ENCODE peak calls at places on chromosomes 7 and 10, in five cellular contexts. One of them, this sample, is unnamed.

GRCh38 chr7:22442187-22442886 is 57.7 kb downstream of the STEAP1B start:
- DNase-seq in neural crest cell: no peak
- DNase-seq in epithelial cell of esophagus: no peak
- DNase-seq in HFF-Myc: no peak
- DNase-seq in cardiac muscle cell: no peak
- DNase-seq in this sample: no peak

GRCh38 chr10:82497451-82497850 is 622.5 kb downstream of the NRG3 start:
- DNase-seq in epithelial cell of esophagus: no peak
- DNase-seq in neural crest cell: no peak
- DNase-seq in HFF-Myc: no peak
- DNase-seq in cardiac muscle cell: no peak
- DNase-seq in this sample: peak

GRCh38 chr10:29533696-29534285 is 101.0 kb downstream of the SVIL start:
- DNase-seq in epithelial cell of esophagus: peak
- DNase-seq in neural crest cell: no peak
- DNase-seq in HFF-Myc: no peak
- DNase-seq in cardiac muscle cell: no peak
- DNase-seq in this sample: peak

GRCh38 chr10:35336921-35337741 is 822 bp downstream of the CCNY start:
- DNase-seq in neural crest cell: peak
- DNase-seq in cardiac muscle cell: peak
- DNase-seq in HFF-Myc: no peak
- DNase-seq in epithelial cell of esophagus: peak
- DNase-seq in this sample: peak

GRCh38 chr10:3787001-3787400 is 2.0 kb upstream of the KLF6 start:
- DNase-seq in HFF-Myc: no peak
- DNase-seq in cardiac muscle cell: no peak
- DNase-seq in epithelial cell of esophagus: peak
- DNase-seq in neural crest cell: no peak
- DNase-seq in this sample: no peak

GRCh38 chr7:30390872-30391646 is 87.5 kb downstream of the NOD1 start:
- DNase-seq in cardiac muscle cell: no peak
- DNase-seq in HFF-Myc: no peak
- DNase-seq in neural crest cell: no peak
- DNase-seq in epithelial cell of esophagus: peak
- DNase-seq in this sample: no peak

GRCh38 chr10:100148353-100149211 is 37.2 kb downstream of the ERLIN1 start:
- DNase-seq in HFF-Myc: peak
- DNase-seq in neural crest cell: no peak
- DNase-seq in cardiac muscle cell: no peak
- DNase-seq in epithelial cell of esophagus: peak
- DNase-seq in this sample: peak

GRCh38 chr7:138021889-138022288 is 20.0 kb upstream of the CREB3L2 start:
- DNase-seq in cardiac muscle cell: no peak
- DNase-seq in epithelial cell of esophagus: no peak
- DNase-seq in neural crest cell: no peak
- DNase-seq in HFF-Myc: no peak
- DNase-seq in this sample: no peak

GRCh38 chr7:130242198-130243014 is 24.3 kb upstream of the CPA2 start:
- DNase-seq in neural crest cell: peak
- DNase-seq in HFF-Myc: peak
- DNase-seq in epithelial cell of esophagus: peak
- DNase-seq in cardiac muscle cell: peak
- DNase-seq in this sample: peak

GRCh38 chr10:8721641-8722040 is 667.2 kb downstream of the GATA3 start:
- DNase-seq in cardiac muscle cell: no peak
- DNase-seq in epithelial cell of esophagus: peak
- DNase-seq in neural crest cell: no peak
- DNase-seq in HFF-Myc: no peak
- DNase-seq in this sample: no peak

GRCh38 chr7:156594283-156595080 is 46.1 kb upstream of the RNF32 start:
- DNase-seq in cardiac muscle cell: no peak
- DNase-seq in HFF-Myc: no peak
- DNase-seq in epithelial cell of esophagus: no peak
- DNase-seq in neural crest cell: no peak
- DNase-seq in this sample: no peak

GRCh38 chr7:87628780-87629569 is 777 bp downstream of the RUNDC3B start:
- DNase-seq in cardiac muscle cell: peak
- DNase-seq in epithelial cell of esophagus: peak
- DNase-seq in neural crest cell: peak
- DNase-seq in HFF-Myc: no peak
- DNase-seq in this sample: peak

GRCh38 chr7:135193615-135194081 is 17.7 kb downstream of the WDR91 start:
- DNase-seq in cardiac muscle cell: no peak
- DNase-seq in neural crest cell: no peak
- DNase-seq in epithelial cell of esophagus: peak
- DNase-seq in HFF-Myc: peak
- DNase-seq in this sample: peak

GRCh38 chr7:41573881-41574280 is 129.0 kb downstream of the INHBA start:
- DNase-seq in neural crest cell: no peak
- DNase-seq in HFF-Myc: no peak
- DNase-seq in epithelial cell of esophagus: no peak
- DNase-seq in cardiac muscle cell: no peak
- DNase-seq in this sample: no peak
- TF ChIP-seq CTCF in neural crest cell: no peak
- TF ChIP-seq CTCF in HFF-Myc: no peak
- TF ChIP-seq CTCF in epithelial cell of esophagus: no peak
- TF ChIP-seq CTCF in cardiac muscle cell: no peak
- TF ChIP-seq CTCF in this sample: no peak

GRCh38 chr10:20768849-20769248 is 128.3 kb downstream of the NEBL start:
- DNase-seq in HFF-Myc: no peak
- DNase-seq in cardiac muscle cell: peak
- DNase-seq in epithelial cell of esophagus: peak
- DNase-seq in neural crest cell: no peak
- DNase-seq in this sample: no peak
- TF ChIP-seq CTCF in HFF-Myc: no peak
- TF ChIP-seq CTCF in cardiac muscle cell: peak
- TF ChIP-seq CTCF in epithelial cell of esophagus: no peak
- TF ChIP-seq CTCF in neural crest cell: peak
- TF ChIP-seq CTCF in this sample: peak

DNA sequence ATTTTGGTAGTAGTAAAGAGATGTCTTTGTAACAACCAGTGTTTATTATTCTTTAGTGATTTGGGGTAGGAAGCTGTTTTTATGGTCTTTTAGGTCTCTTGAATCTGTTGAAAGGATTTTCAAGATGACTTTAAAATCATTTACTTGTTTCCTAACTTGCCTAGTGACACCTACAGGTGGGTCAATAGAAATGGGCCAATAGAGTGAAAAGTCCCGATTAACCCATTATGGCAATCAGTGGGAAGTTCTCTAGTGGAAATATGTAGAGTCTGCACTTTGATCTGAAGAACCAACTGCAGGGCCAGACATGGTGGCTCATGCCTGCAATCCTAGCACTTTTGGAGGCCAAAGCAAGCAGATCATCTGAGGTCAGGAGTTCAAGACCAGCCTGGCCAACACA is 374.7 kb upstream of the BMPER start:
- DNase-seq in epithelial cell of esophagus: no peak
- DNase-seq in neural crest cell: no peak
- DNase-seq in cardiac muscle cell: no peak
- DNase-seq in HFF-Myc: no peak
- DNase-seq in this sample: no peak
- TF ChIP-seq CTCF in epithelial cell of esophagus: no peak
- TF ChIP-seq CTCF in neural crest cell: no peak
- TF ChIP-seq CTCF in cardiac muscle cell: no peak
- TF ChIP-seq CTCF in HFF-Myc: no peak
- TF ChIP-seq CTCF in this sample: peak

GRCh38 chr10:132467464-132468149 is 70.0 kb upstream of the INPP5A start:
- DNase-seq in neural crest cell: no peak
- DNase-seq in cardiac muscle cell: no peak
- DNase-seq in epithelial cell of esophagus: no peak
- DNase-seq in HFF-Myc: no peak
- DNase-seq in this sample: no peak

GRCh38 chr10:132466520-132467463 is 69.8 kb downstream of the PWWP2B start:
- DNase-seq in neural crest cell: no peak
- DNase-seq in HFF-Myc: no peak
- DNase-seq in epithelial cell of esophagus: no peak
- DNase-seq in cardiac muscle cell: no peak
- DNase-seq in this sample: no peak

GRCh38 chr10:132465193-132465888 is 68.3 kb downstream of the PWWP2B start:
- DNase-seq in HFF-Myc: no peak
- DNase-seq in cardiac muscle cell: no peak
- DNase-seq in neural crest cell: no peak
- DNase-seq in epithelial cell of esophagus: no peak
- DNase-seq in this sample: no peak

GRCh38 chr10:132464256-132465192 is 67.5 kb downstream of the PWWP2B start:
- DNase-seq in epithelial cell of esophagus: no peak
- DNase-seq in neural crest cell: no peak
- DNase-seq in HFF-Myc: no peak
- DNase-seq in cardiac muscle cell: peak
- DNase-seq in this sample: no peak

DNA sequence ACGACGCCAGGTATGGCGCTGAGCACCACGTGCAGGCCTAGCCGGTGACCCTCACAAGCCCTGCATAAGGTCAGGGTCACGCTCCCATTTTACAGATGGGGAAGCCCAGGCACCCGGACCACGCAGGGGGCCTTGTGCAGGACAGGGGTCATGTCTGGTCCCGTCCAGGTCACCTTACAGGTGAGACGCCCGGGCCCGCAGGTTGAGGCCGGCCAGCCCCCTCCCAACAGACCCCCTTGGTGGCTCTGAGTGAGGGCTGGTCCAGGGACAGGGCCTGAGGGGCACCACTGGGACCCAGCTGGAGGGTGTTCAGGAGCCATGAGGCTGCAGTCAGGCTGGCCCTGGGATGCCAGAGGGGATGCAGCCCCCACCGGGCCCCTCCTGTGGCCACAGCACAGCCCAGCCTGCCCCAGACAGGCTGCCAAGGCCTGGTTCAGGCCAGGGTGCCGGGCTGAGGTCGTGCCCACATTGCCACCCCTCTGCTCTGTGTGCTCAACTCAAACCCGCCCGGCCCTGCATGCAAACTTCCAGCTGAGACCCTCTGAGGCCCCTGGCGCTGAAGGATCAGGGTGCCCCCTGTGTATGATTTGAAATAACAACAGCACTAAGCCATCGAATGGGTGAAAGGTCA is 69.0 kb downstream of the PWWP2B start:
- DNase-seq in neural crest cell: no peak
- DNase-seq in epithelial cell of esophagus: no peak
- DNase-seq in cardiac muscle cell: no peak
- DNase-seq in HFF-Myc: no peak
- DNase-seq in this sample: no peak
- TF ChIP-seq CTCF in neural crest cell: no peak
- TF ChIP-seq CTCF in epithelial cell of esophagus: no peak
- TF ChIP-seq CTCF in cardiac muscle cell: no peak
- TF ChIP-seq CTCF in HFF-Myc: no peak
- TF ChIP-seq CTCF in this sample: no peak

GRCh38 chr10:15316877-15317464 is 54.1 kb downstream of the FAM171A1 start:
- DNase-seq in epithelial cell of esophagus: no peak
- DNase-seq in neural crest cell: no peak
- DNase-seq in cardiac muscle cell: no peak
- DNase-seq in HFF-Myc: no peak
- DNase-seq in this sample: no peak

GRCh38 chr10:15316144-15316543 is 54.9 kb downstream of the FAM171A1 start:
- DNase-seq in neural crest cell: no peak
- DNase-seq in HFF-Myc: no peak
- DNase-seq in epithelial cell of esophagus: no peak
- DNase-seq in cardiac muscle cell: no peak
- DNase-seq in this sample: no peak

GRCh38 chr10:15313844-15314243 is 57.2 kb downstream of the FAM171A1 start:
- DNase-seq in epithelial cell of esophagus: no peak
- DNase-seq in cardiac muscle cell: peak
- DNase-seq in neural crest cell: no peak
- DNase-seq in HFF-Myc: no peak
- DNase-seq in this sample: no peak

GRCh38 chr10:15314482-15315070 is 56.5 kb downstream of the FAM171A1 start:
- DNase-seq in epithelial cell of esophagus: no peak
- DNase-seq in cardiac muscle cell: no peak
- DNase-seq in neural crest cell: no peak
- DNase-seq in HFF-Myc: no peak
- DNase-seq in this sample: no peak

DNA sequence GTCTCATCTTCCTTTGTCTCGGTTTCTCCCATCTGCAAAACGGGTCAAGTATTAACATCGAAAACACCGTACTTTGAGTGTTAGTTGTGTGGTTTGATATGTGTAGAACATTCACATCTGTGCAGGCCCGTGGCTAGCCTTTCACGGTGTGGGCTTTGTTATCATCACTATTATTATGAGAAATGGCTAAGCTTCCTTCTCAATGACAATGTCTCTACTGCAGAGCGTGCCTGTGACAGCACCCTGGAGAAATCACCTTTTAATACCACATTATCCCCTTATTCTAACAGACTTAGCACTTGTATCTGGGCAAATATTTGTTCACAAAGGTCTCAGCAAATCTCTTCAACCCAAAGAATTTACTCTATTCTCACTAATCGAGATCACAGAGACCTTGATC is 55.8 kb downstream of the FAM171A1 start:
- DNase-seq in HFF-Myc: no peak
- DNase-seq in neural crest cell: no peak
- DNase-seq in epithelial cell of esophagus: no peak
- DNase-seq in cardiac muscle cell: no peak
- DNase-seq in this sample: no peak
- TF ChIP-seq CTCF in HFF-Myc: no peak
- TF ChIP-seq CTCF in neural crest cell: no peak
- TF ChIP-seq CTCF in epithelial cell of esophagus: no peak
- TF ChIP-seq CTCF in cardiac muscle cell: no peak
- TF ChIP-seq CTCF in this sample: no peak

GRCh38 chr7:48337012-48337621 is 165.9 kb downstream of the ABCA13 start:
- DNase-seq in HFF-Myc: peak
- DNase-seq in cardiac muscle cell: peak
- DNase-seq in neural crest cell: peak
- DNase-seq in epithelial cell of esophagus: peak
- DNase-seq in this sample: peak
- TF ChIP-seq CTCF in HFF-Myc: peak
- TF ChIP-seq CTCF in cardiac muscle cell: peak
- TF ChIP-seq CTCF in neural crest cell: peak
- TF ChIP-seq CTCF in epithelial cell of esophagus: peak
- TF ChIP-seq CTCF in this sample: peak

DNA sequence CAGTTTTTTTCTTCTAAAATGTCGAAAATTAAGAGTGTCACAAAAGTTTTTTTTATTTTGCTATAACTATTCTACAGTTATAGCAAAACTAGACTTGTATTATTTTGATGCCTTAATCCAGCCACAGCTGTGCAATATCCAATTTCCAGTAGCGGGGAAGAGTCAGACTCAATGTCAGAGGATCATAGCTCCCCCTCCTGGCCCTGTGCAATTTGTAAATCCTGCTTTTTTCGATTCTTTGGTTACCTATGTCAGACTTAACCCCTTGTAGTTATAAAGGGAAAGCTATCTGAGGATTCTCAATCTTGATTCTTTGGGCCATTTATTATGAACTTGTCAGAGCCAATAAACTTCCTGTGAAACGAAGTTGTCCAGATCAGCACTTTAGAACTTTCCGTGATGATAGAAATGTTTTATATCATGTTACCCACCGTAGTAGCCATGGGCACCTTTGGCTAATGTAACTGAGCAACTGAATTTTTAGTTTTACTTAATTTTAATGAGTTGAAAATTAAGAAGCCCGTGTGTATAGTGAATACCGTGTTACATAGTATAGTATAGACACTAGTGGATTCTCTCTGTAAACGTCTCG is 87.7 kb upstream of the PRKCQ start:
- DNase-seq in cardiac muscle cell: peak
- DNase-seq in HFF-Myc: peak
- DNase-seq in epithelial cell of esophagus: peak
- DNase-seq in neural crest cell: peak
- DNase-seq in this sample: peak
- TF ChIP-seq CTCF in cardiac muscle cell: peak
- TF ChIP-seq CTCF in HFF-Myc: peak
- TF ChIP-seq CTCF in epithelial cell of esophagus: peak
- TF ChIP-seq CTCF in neural crest cell: peak
- TF ChIP-seq CTCF in this sample: peak

GRCh38 chr10:94963901-94964300 is 25.4 kb downstream of the CYP2C9 start:
- DNase-seq in neural crest cell: peak
- DNase-seq in cardiac muscle cell: peak
- DNase-seq in epithelial cell of esophagus: peak
- DNase-seq in HFF-Myc: no peak
- DNase-seq in this sample: peak
- TF ChIP-seq CTCF in neural crest cell: peak
- TF ChIP-seq CTCF in cardiac muscle cell: peak
- TF ChIP-seq CTCF in epithelial cell of esophagus: peak
- TF ChIP-seq CTCF in HFF-Myc: peak
- TF ChIP-seq CTCF in this sample: peak

GRCh38 chr10:102714621-102715455 is at the start of gene SFXN2:
- DNase-seq in HFF-Myc: no peak
- DNase-seq in neural crest cell: no peak
- DNase-seq in cardiac muscle cell: no peak
- DNase-seq in epithelial cell of esophagus: peak
- DNase-seq in this sample: no peak
- TF ChIP-seq CTCF in HFF-Myc: no peak
- TF ChIP-seq CTCF in neural crest cell: no peak
- TF ChIP-seq CTCF in cardiac muscle cell: no peak
- TF ChIP-seq CTCF in epithelial cell of esophagus: no peak
- TF ChIP-seq CTCF in this sample: peak

This sample was measured in foreskin keratinocyte.